ENCODE peak calls at places on chromosome 12, in eight cellular contexts. N, U, E, M, V, D, Q and X are unnamed samples.

GRCh38 chr12:107541001-107541400 is 144.6 kb upstream of the PWP1 start:
- DNase-seq in N (no peak), U (no peak), E (no peak), M (no peak), V (no peak), D (no peak), Q (no peak), X (no peak)

GRCh38 chr12:79988368-79988767 is 53.5 kb upstream of the PPP1R12A start:
- DNase-seq in N (no peak), U (no peak), E (no peak), M (no peak), V (no peak), D (no peak), Q (no peak), X (no peak)

GRCh38 chr12:88575361-88575959 is 4.8 kb downstream of the KITLG start:
- DNase-seq in N (no peak), U (no peak), E (no peak), M (no peak), V (no peak), D (no peak), Q (no peak), X (no peak)

GRCh38 chr12:54634795-54635194 is at the start of gene LACRT:
- DNase-seq in N (no peak), U (no peak), E (no peak), M (no peak), V (no peak), D (no peak), Q (no peak), X (no peak)

GRCh38 chr12:107320031-107320928 is 226.9 kb upstream of the CRY1 start:
- DNase-seq in N (no peak), U (peak; percentile 74), E (peak; percentile 82), M (peak; percentile 18), V (peak; percentile 43), D (peak; percentile 86), Q (no peak), X (no peak)

GRCh38 chr12:124686885-124687694 is 119.7 kb upstream of the NCOR2 start:
- DNase-seq in N (no peak), U (no peak), E (no peak), M (no peak), V (no peak), D (no peak), Q (no peak), X (no peak)

GRCh38 chr12:57899010-57899662 is 42.2 kb upstream of the ATP23 start:
- DNase-seq in N (no peak), U (no peak), E (no peak), M (no peak), V (peak; percentile 13), D (peak; percentile 92), Q (peak; percentile 69), X (no peak)

GRCh38 chr12:3105690-3106479 is 28.7 kb downstream of the TSPAN9 start:
- DNase-seq in N (no peak), U (no peak), E (no peak), M (no peak), V (no peak), D (no peak), Q (no peak), X (no peak)

GRCh38 chr12:78149459-78149858 is 318.8 kb downstream of the NAV3 start:
- DNase-seq in N (no peak), U (no peak), E (no peak), M (no peak), V (no peak), D (no peak), Q (peak; percentile 21), X (no peak)

GRCh38 chr12:62833634-62834033 is 101.3 kb downstream of the PPM1H start:
- DNase-seq in N (no peak), U (no peak), E (no peak), M (no peak), V (no peak), D (no peak), Q (no peak), X (no peak)

GRCh38 chr12:62832027-62832426 is 102.9 kb downstream of the PPM1H start:
- DNase-seq in N (no peak), U (no peak), E (no peak), M (no peak), V (no peak), D (no peak), Q (no peak), X (no peak)

GRCh38 chr12:62834406-62834805 is 100.5 kb downstream of the PPM1H start:
- DNase-seq in N (no peak), U (no peak), E (no peak), M (peak; percentile 42), V (no peak), D (no peak), Q (peak; percentile 85), X (no peak)

GRCh38 chr12:62832528-62832927 is 102.4 kb downstream of the PPM1H start:
- DNase-seq in N (no peak), U (no peak), E (no peak), M (no peak), V (no peak), D (no peak), Q (no peak), X (no peak)

GRCh38 chr12:62834971-62835547 is 99.9 kb downstream of the PPM1H start:
- DNase-seq in N (peak; percentile 24), U (no peak), E (no peak), M (no peak), V (no peak), D (no peak), Q (peak; percentile 67), X (no peak)
- H3K4me3 ChIP-seq in N (no peak overlapping the region), U (no peak overlapping the region), E (no peak overlapping the region), M (no peak overlapping the region), V (no peak overlapping the region), D (no peak overlapping the region), Q (no peak overlapping the region), X (no peak overlapping the region)

DNA sequence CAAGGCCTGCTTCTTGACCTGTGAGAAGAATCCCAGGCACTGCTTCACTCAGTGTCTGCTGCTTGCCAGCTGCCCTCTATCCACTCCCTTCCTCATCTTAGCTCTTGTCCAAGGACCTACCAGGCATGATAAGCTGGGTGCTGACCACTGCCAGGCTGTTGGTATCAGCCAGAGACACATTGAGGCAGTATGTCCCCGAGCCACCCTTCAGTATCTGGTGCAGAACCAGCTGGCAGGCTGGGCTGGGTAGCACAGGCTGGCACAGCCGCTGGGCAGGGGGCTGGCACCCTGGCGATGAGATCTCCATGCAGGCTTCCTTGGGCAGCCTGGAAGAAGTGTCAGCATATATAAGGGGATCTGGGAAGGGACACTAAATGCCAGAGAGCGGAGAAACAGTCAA is 10.5 kb downstream of the PMEL start:
- DNase-seq in N (no peak), U (no peak), E (no peak), M (no peak), V (no peak), D (no peak), Q (no peak), X (no peak)
- TF ChIP-seq POLR2A in N (no peak), U (no peak), E (no peak), M (no peak), V (no peak), D (no peak), Q (no peak), X (no peak)

DNA sequence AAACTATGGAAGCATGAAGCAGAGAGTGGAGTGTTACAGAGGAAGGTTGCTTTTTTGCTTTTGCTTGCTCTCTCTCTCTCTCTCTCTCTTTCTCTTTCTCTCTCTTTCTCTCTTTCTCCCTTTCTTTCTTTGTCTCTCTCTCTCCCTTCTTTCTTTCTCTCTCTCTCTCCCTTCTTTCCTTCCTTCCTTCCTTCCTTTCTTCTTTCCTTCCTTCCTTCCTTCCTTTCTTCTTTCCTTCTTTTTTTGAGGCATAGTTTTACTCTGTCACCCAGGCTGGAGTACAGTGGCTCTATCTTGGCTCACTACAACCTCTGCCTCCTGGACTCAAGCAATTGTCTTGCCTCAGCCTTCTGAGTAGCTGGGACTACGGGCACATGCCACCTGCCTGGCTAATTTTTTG is 7.6 kb downstream of the ARHGDIB start:
- DNase-seq in N (no peak), U (no peak), E (no peak), M (no peak), V (no peak), D (no peak), Q (no peak), X (no peak)
- H3K4me3 ChIP-seq in N (no peak overlapping the region), U (no peak overlapping the region), E (no peak overlapping the region), M (no peak overlapping the region), V (no peak overlapping the region), D (peak overlapping the region; percentile 61), Q (no peak overlapping the region), X (no peak overlapping the region)

GRCh38 chr12:9073077-9073476 is 42.6 kb downstream of the A2M start:
- DNase-seq in N (no peak), U (no peak), E (no peak), M (no peak), V (no peak), D (no peak), Q (no peak), X (no peak)

GRCh38 chr12:9071976-9072375 is 43.7 kb downstream of the A2M start:
- DNase-seq in N (no peak), U (no peak), E (no peak), M (no peak), V (no peak), D (no peak), Q (no peak), X (no peak)

GRCh38 chr12:9072481-9073038 is 43.2 kb downstream of the A2M start:
- DNase-seq in N (no peak), U (no peak), E (no peak), M (no peak), V (no peak), D (no peak), Q (no peak), X (no peak)

GRCh38 chr12:9076733-9077575 is 38.8 kb downstream of the A2M start:
- DNase-seq in N (no peak), U (no peak), E (no peak), M (no peak), V (no peak), D (no peak), Q (no peak), X (no peak)

GRCh38 chr12:9074484-9075140 is 41.1 kb downstream of the A2M start:
- DNase-seq in N (no peak), U (no peak), E (no peak), M (no peak), V (no peak), D (no peak), Q (no peak), X (no peak)
- TF ChIP-seq POLR2A in N (no peak), U (no peak), E (no peak), M (no peak), V (no peak), D (no peak), Q (no peak), X (no peak)

DNA sequence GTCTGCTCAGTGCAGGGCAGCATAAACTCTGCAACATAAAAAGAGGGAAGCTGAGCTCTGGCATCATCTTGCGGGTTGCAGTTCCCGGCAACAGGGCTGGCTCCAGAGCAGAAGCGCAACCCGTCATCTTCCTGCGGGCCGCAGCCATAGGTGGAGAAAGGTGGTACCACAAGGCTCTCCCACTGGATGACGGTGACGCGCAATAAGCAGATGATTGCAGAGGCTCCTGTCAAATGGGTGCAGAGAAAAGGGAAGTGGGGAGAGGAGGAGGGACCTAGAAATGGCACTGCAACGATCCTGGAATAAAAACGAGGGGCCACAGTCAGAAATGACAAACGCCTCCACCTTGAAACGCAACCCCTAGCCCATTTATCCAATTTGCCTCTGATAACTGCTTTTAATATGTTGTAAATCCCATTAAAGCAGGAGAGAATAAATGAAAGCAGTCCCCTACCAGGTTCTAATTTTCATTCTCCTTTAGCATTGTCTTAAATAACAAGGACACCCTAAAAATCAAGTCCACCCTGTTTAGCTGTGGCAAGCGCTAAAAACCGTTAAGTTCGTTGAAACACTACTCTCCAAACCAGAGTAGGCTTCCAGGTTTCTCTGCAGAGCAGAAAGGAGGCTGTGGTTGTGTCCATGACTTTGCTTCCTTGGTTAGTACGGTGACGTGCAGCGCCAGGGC is 30.9 kb upstream of the TUBA1C start:
- DNase-seq in N (no peak), U (peak; percentile 34), E (no peak), M (peak; percentile 51), V (peak; percentile 20), D (peak; percentile 94), Q (peak; percentile 33), X (peak; percentile 55)
- H3K4me3 ChIP-seq in N (no peak overlapping the region), U (no peak overlapping the region), E (no peak overlapping the region), M (peak overlapping the region; percentile 65), V (no peak overlapping the region), D (peak overlapping the region; percentile 76), Q (no peak overlapping the region), X (peak overlapping the region; percentile 59)